ENCODE peak calls at places on chromosomes 7 and 10, in seven cellular contexts. One of them, this sample, is unnamed.

GRCh38 chr7:2873686-2874551 is 29.8 kb upstream of the GNA12 start:
- DNase-seq in HCT116: peak
- DNase-seq in body of pancreas: no peak
- DNase-seq in A549: peak
- DNase-seq in transverse colon: no peak
- DNase-seq in tibial nerve: no peak
- DNase-seq in right lobe of liver: no peak
- DNase-seq in this sample: peak

GRCh38 chr7:34949356-34949755 is 87.9 kb downstream of the DPY19L1 start:
- DNase-seq in HCT116: no peak
- DNase-seq in tibial nerve: no peak
- DNase-seq in right lobe of liver: no peak
- DNase-seq in transverse colon: no peak
- DNase-seq in body of pancreas: no peak
- DNase-seq in A549: no peak
- DNase-seq in this sample: no peak

GRCh38 chr10:8060010-8060703 is 5.7 kb downstream of the GATA3 start:
- DNase-seq in right lobe of liver: no peak
- DNase-seq in tibial nerve: no peak
- DNase-seq in body of pancreas: no peak
- DNase-seq in A549: no peak
- DNase-seq in HCT116: no peak
- DNase-seq in transverse colon: no peak
- DNase-seq in this sample: no peak

GRCh38 chr10:11272915-11273389 is 255.3 kb downstream of the CELF2 start:
- DNase-seq in tibial nerve: no peak
- DNase-seq in A549: no peak
- DNase-seq in body of pancreas: no peak
- DNase-seq in transverse colon: no peak
- DNase-seq in HCT116: no peak
- DNase-seq in right lobe of liver: peak
- DNase-seq in this sample: no peak

GRCh38 chr7:78939669-78940068 is 513.8 kb downstream of the MAGI2 start:
- DNase-seq in HCT116: no peak
- DNase-seq in A549: no peak
- DNase-seq in transverse colon: no peak
- DNase-seq in body of pancreas: no peak
- DNase-seq in right lobe of liver: no peak
- DNase-seq in tibial nerve: no peak
- DNase-seq in this sample: no peak

GRCh38 chr7:88432321-88432720 is 125.6 kb upstream of the STEAP4 start:
- DNase-seq in HCT116: no peak
- DNase-seq in A549: no peak
- DNase-seq in right lobe of liver: no peak
- DNase-seq in transverse colon: no peak
- DNase-seq in body of pancreas: no peak
- DNase-seq in tibial nerve: no peak
- DNase-seq in this sample: no peak

GRCh38 chr10:27819781-27820531 is 74.3 kb upstream of the MKX start:
- DNase-seq in right lobe of liver: no peak
- DNase-seq in body of pancreas: peak
- DNase-seq in A549: no peak
- DNase-seq in HCT116: no peak
- DNase-seq in transverse colon: no peak
- DNase-seq in tibial nerve: no peak
- DNase-seq in this sample: peak

GRCh38 chr7:47571355-47572100 is 10.4 kb downstream of the TNS3 start:
- DNase-seq in transverse colon: peak
- DNase-seq in A549: no peak
- DNase-seq in tibial nerve: peak
- DNase-seq in body of pancreas: peak
- DNase-seq in right lobe of liver: peak
- DNase-seq in HCT116: no peak
- DNase-seq in this sample: no peak

GRCh38 chr7:95213809-95214492 is 110.4 kb downstream of the PON1 start:
- DNase-seq in tibial nerve: peak
- DNase-seq in A549: no peak
- DNase-seq in right lobe of liver: no peak
- DNase-seq in HCT116: no peak
- DNase-seq in body of pancreas: peak
- DNase-seq in transverse colon: no peak
- DNase-seq in this sample: no peak

GRCh38 chr7:155962968-155963300 is 150.7 kb upstream of the SHH start:
- DNase-seq in transverse colon: no peak
- DNase-seq in tibial nerve: no peak
- DNase-seq in right lobe of liver: no peak
- DNase-seq in HCT116: no peak
- DNase-seq in A549: no peak
- DNase-seq in body of pancreas: no peak
- DNase-seq in this sample: no peak

GRCh38 chr7:80764132-80764531 is 125.7 kb downstream of the CD36 start:
- DNase-seq in HCT116: no peak
- DNase-seq in transverse colon: no peak
- DNase-seq in A549: no peak
- DNase-seq in tibial nerve: no peak
- DNase-seq in right lobe of liver: no peak
- DNase-seq in body of pancreas: no peak
- DNase-seq in this sample: no peak

GRCh38 chr10:4240641-4241197 is 455.7 kb upstream of the KLF6 start:
- DNase-seq in tibial nerve: no peak
- DNase-seq in right lobe of liver: no peak
- DNase-seq in body of pancreas: no peak
- DNase-seq in transverse colon: no peak
- DNase-seq in A549: no peak
- DNase-seq in HCT116: no peak
- DNase-seq in this sample: no peak

GRCh38 chr7:55591282-55591931 is 19.1 kb upstream of the VOPP1 start:
- DNase-seq in tibial nerve: no peak
- DNase-seq in body of pancreas: no peak
- DNase-seq in A549: peak
- DNase-seq in right lobe of liver: no peak
- DNase-seq in HCT116: no peak
- DNase-seq in transverse colon: no peak
- DNase-seq in this sample: no peak

GRCh38 chr7:41027428-41028115 is 675.3 kb downstream of the INHBA start:
- DNase-seq in HCT116: no peak
- DNase-seq in tibial nerve: no peak
- DNase-seq in A549: peak
- DNase-seq in right lobe of liver: no peak
- DNase-seq in body of pancreas: no peak
- DNase-seq in transverse colon: no peak
- DNase-seq in this sample: peak

GRCh38 chr10:113096111-113097045 is 146.3 kb downstream of the TCF7L2 start:
- DNase-seq in tibial nerve: no peak
- DNase-seq in right lobe of liver: no peak
- DNase-seq in A549: no peak
- DNase-seq in HCT116: no peak
- DNase-seq in transverse colon: no peak
- DNase-seq in body of pancreas: no peak
- DNase-seq in this sample: no peak

GRCh38 chr7:130896051-130896881 is 162.3 kb upstream of the KLF14 start:
- DNase-seq in right lobe of liver: no peak
- DNase-seq in transverse colon: no peak
- DNase-seq in HCT116: no peak
- DNase-seq in A549: no peak
- DNase-seq in body of pancreas: no peak
- DNase-seq in tibial nerve: no peak
- DNase-seq in this sample: no peak

GRCh38 chr7:2974093-2974819 is 69.4 kb downstream of the CARD11 start:
- DNase-seq in tibial nerve: no peak
- DNase-seq in HCT116: no peak
- DNase-seq in transverse colon: no peak
- DNase-seq in body of pancreas: no peak
- DNase-seq in right lobe of liver: no peak
- DNase-seq in A549: no peak
- DNase-seq in this sample: no peak

GRCh38 chr10:30792025-30792424 is 162.5 kb upstream of the LYZL2 start:
- DNase-seq in HCT116: no peak
- DNase-seq in tibial nerve: no peak
- DNase-seq in body of pancreas: no peak
- DNase-seq in transverse colon: no peak
- DNase-seq in A549: no peak
- DNase-seq in right lobe of liver: no peak
- DNase-seq in this sample: no peak

GRCh38 chr7:24245362-24245761 is 38.6 kb upstream of the NPY start:
- DNase-seq in transverse colon: no peak
- DNase-seq in tibial nerve: no peak
- DNase-seq in HCT116: no peak
- DNase-seq in right lobe of liver: no peak
- DNase-seq in A549: no peak
- DNase-seq in body of pancreas: no peak
- DNase-seq in this sample: no peak

GRCh38 chr7:124893140-124893810 is 36.4 kb downstream of the POT1 start:
- DNase-seq in transverse colon: no peak
- DNase-seq in tibial nerve: no peak
- DNase-seq in A549: no peak
- DNase-seq in right lobe of liver: no peak
- DNase-seq in HCT116: no peak
- DNase-seq in body of pancreas: no peak
- DNase-seq in this sample: no peak

GRCh38 chr7:132895231-132895630 is 186.7 kb downstream of the CHCHD3 start:
- DNase-seq in right lobe of liver: no peak
- DNase-seq in A549: no peak
- DNase-seq in transverse colon: no peak
- DNase-seq in HCT116: no peak
- DNase-seq in body of pancreas: no peak
- DNase-seq in tibial nerve: no peak
- DNase-seq in this sample: no peak

GRCh38 chr10:71941318-71941717 is 22.9 kb upstream of the CHST3 start:
- DNase-seq in right lobe of liver: no peak
- DNase-seq in transverse colon: no peak
- DNase-seq in body of pancreas: no peak
- DNase-seq in tibial nerve: no peak
- DNase-seq in A549: no peak
- DNase-seq in HCT116: no peak
- DNase-seq in this sample: no peak

GRCh38 chr7:133861876-133862275 is 265.3 kb upstream of the LRGUK start:
- DNase-seq in body of pancreas: no peak
- DNase-seq in transverse colon: no peak
- DNase-seq in A549: no peak
- DNase-seq in HCT116: no peak
- DNase-seq in right lobe of liver: no peak
- DNase-seq in tibial nerve: no peak
- DNase-seq in this sample: no peak

GRCh38 chr7:117020605-117021002 is 67.3 kb downstream of the ST7 start:
- DNase-seq in HCT116: no peak
- DNase-seq in tibial nerve: no peak
- DNase-seq in A549: no peak
- DNase-seq in body of pancreas: no peak
- DNase-seq in right lobe of liver: no peak
- DNase-seq in transverse colon: no peak
- DNase-seq in this sample: no peak

GRCh38 chr7:151814400-151814914 is 62.5 kb downstream of the PRKAG2 start:
- DNase-seq in HCT116: no peak
- DNase-seq in body of pancreas: peak
- DNase-seq in transverse colon: no peak
- DNase-seq in tibial nerve: no peak
- DNase-seq in A549: no peak
- DNase-seq in right lobe of liver: no peak
- DNase-seq in this sample: no peak

GRCh38 chr7:25032774-25033743 is 53.1 kb upstream of the OSBPL3 start:
- DNase-seq in body of pancreas: no peak
- DNase-seq in transverse colon: no peak
- DNase-seq in A549: no peak
- DNase-seq in HCT116: no peak
- DNase-seq in tibial nerve: no peak
- DNase-seq in right lobe of liver: no peak
- DNase-seq in this sample: no peak

GRCh38 chr7:135620447-135620846 is 41.9 kb upstream of the STMP1 start:
- DNase-seq in A549: no peak
- DNase-seq in tibial nerve: no peak
- DNase-seq in transverse colon: no peak
- DNase-seq in right lobe of liver: no peak
- DNase-seq in body of pancreas: no peak
- DNase-seq in HCT116: no peak
- DNase-seq in this sample: no peak

GRCh38 chr7:135620980-135621850 is 41.1 kb upstream of the STMP1 start:
- DNase-seq in HCT116: peak
- DNase-seq in body of pancreas: peak
- DNase-seq in tibial nerve: no peak
- DNase-seq in A549: peak
- DNase-seq in right lobe of liver: no peak
- DNase-seq in transverse colon: peak
- DNase-seq in this sample: peak

GRCh38 chr7:135618510-135618909 is 43.8 kb upstream of the STMP1 start:
- DNase-seq in A549: no peak
- DNase-seq in right lobe of liver: no peak
- DNase-seq in HCT116: no peak
- DNase-seq in tibial nerve: no peak
- DNase-seq in body of pancreas: no peak
- DNase-seq in transverse colon: no peak
- DNase-seq in this sample: no peak

GRCh38 chr7:135616136-135616535 is 46.2 kb upstream of the STMP1 start:
- DNase-seq in body of pancreas: no peak
- DNase-seq in A549: no peak
- DNase-seq in transverse colon: no peak
- DNase-seq in tibial nerve: no peak
- DNase-seq in HCT116: no peak
- DNase-seq in right lobe of liver: no peak
- DNase-seq in this sample: no peak

GRCh38 chr7:135617781-135618180 is 44.5 kb upstream of the STMP1 start:
- DNase-seq in tibial nerve: no peak
- DNase-seq in A549: no peak
- DNase-seq in HCT116: no peak
- DNase-seq in transverse colon: no peak
- DNase-seq in right lobe of liver: no peak
- DNase-seq in body of pancreas: no peak
- DNase-seq in this sample: no peak
- TF ChIP-seq POLR2A in tibial nerve: no peak
- TF ChIP-seq POLR2A in A549: no peak
- TF ChIP-seq POLR2A in HCT116: no peak
- TF ChIP-seq POLR2A in transverse colon: no peak
- TF ChIP-seq POLR2A in right lobe of liver: no peak
- TF ChIP-seq POLR2A in body of pancreas: no peak
- TF ChIP-seq POLR2A in this sample: no peak

GRCh38 chr10:79070611-79071534 is 2.1 kb downstream of the ZMIZ1 start:
- DNase-seq in right lobe of liver: peak
- DNase-seq in HCT116: no peak
- DNase-seq in A549: peak
- DNase-seq in body of pancreas: peak
- DNase-seq in tibial nerve: peak
- DNase-seq in transverse colon: peak
- DNase-seq in this sample: peak
- TF ChIP-seq POLR2A in right lobe of liver: peak
- TF ChIP-seq POLR2A in HCT116: no peak
- TF ChIP-seq POLR2A in A549: no peak
- TF ChIP-seq POLR2A in body of pancreas: peak
- TF ChIP-seq POLR2A in tibial nerve: peak
- TF ChIP-seq POLR2A in transverse colon: peak
- TF ChIP-seq POLR2A in this sample: peak

GRCh38 chr7:94004024-94004945 is at the start of gene BET1:
- DNase-seq in HCT116: peak
- DNase-seq in right lobe of liver: peak
- DNase-seq in tibial nerve: peak
- DNase-seq in A549: peak
- DNase-seq in transverse colon: peak
- DNase-seq in body of pancreas: peak
- DNase-seq in this sample: peak
- TF ChIP-seq POLR2A in HCT116: peak
- TF ChIP-seq POLR2A in right lobe of liver: peak
- TF ChIP-seq POLR2A in tibial nerve: peak
- TF ChIP-seq POLR2A in A549: peak
- TF ChIP-seq POLR2A in transverse colon: peak
- TF ChIP-seq POLR2A in body of pancreas: peak
- TF ChIP-seq POLR2A in this sample: peak

GRCh38 chr10:91887075-91887899 is 22.0 kb downstream of the FGFBP3 start:
- DNase-seq in HCT116: no peak
- DNase-seq in transverse colon: peak
- DNase-seq in tibial nerve: no peak
- DNase-seq in A549: peak
- DNase-seq in right lobe of liver: no peak
- DNase-seq in body of pancreas: peak
- DNase-seq in this sample: no peak
- TF ChIP-seq POLR2A in HCT116: no peak
- TF ChIP-seq POLR2A in transverse colon: no peak
- TF ChIP-seq POLR2A in tibial nerve: peak
- TF ChIP-seq POLR2A in A549: no peak
- TF ChIP-seq POLR2A in right lobe of liver: no peak
- TF ChIP-seq POLR2A in body of pancreas: no peak
- TF ChIP-seq POLR2A in this sample: no peak

This sample was measured in H54.